ENCODE peak calls at places on chromosomes 11 and 22, in six cellular contexts. One of them, this sample, is unnamed.
A peak's percentile ranks its signal among the peaks of the same experiment; 100 is the strongest.

GRCh38 chr11:73177380-73178091 is 35.4 kb upstream of the FCHSD2 start:
- DNase-seq in HepG2: peak; percentile 88
- DNase-seq in A549: no peak
- DNase-seq in GM12878: no peak
- DNase-seq in endothelial cell of umbilical vein: peak; percentile 94
- DNase-seq in K562: no peak
- DNase-seq in this sample: no peak

GRCh38 chr11:118106789-118107335 is 20.1 kb upstream of the SMIM35 start:
- DNase-seq in HepG2: no peak
- DNase-seq in A549: peak; percentile 16
- DNase-seq in GM12878: no peak
- DNase-seq in endothelial cell of umbilical vein: no peak
- DNase-seq in K562: no peak
- DNase-seq in this sample: no peak

GRCh38 chr22:30186535-30186934 is 60.0 kb downstream of the LIF start:
- DNase-seq in HepG2: peak; percentile 58
- DNase-seq in A549: peak; percentile 36
- DNase-seq in GM12878: no peak
- DNase-seq in endothelial cell of umbilical vein: no peak
- DNase-seq in K562: no peak
- DNase-seq in this sample: no peak

GRCh38 chr11:13298765-13299164 is 21.2 kb downstream of the BMAL1 start:
- DNase-seq in HepG2: no peak
- DNase-seq in A549: no peak
- DNase-seq in GM12878: no peak
- DNase-seq in endothelial cell of umbilical vein: no peak
- DNase-seq in K562: no peak
- DNase-seq in this sample: no peak

GRCh38 chr11:47270331-47271271 is 668 bp downstream of the MADD start:
- DNase-seq in HepG2: peak; percentile 49
- DNase-seq in A549: peak; percentile 57
- DNase-seq in GM12878: no peak
- DNase-seq in endothelial cell of umbilical vein: peak; percentile 26
- DNase-seq in K562: peak; percentile 79
- DNase-seq in this sample: peak; percentile 63

GRCh38 chr22:43388420-43388851 is 23.4 kb upstream of the MPPED1 start:
- DNase-seq in HepG2: peak; percentile 55
- DNase-seq in A549: peak; percentile 69
- DNase-seq in GM12878: no peak
- DNase-seq in endothelial cell of umbilical vein: peak; percentile 54
- DNase-seq in K562: peak; percentile 62
- DNase-seq in this sample: peak; percentile 78

GRCh38 chr11:44556735-44557409 is 8.6 kb upstream of the CD82 start:
- DNase-seq in HepG2: peak; percentile 41
- DNase-seq in A549: peak; percentile 64
- DNase-seq in GM12878: peak; percentile 47
- DNase-seq in endothelial cell of umbilical vein: peak; percentile 61
- DNase-seq in K562: peak; percentile 78
- DNase-seq in this sample: peak; percentile 67

GRCh38 chr11:101912823-101913284 is 2.0 kb upstream of the CEP126 start:
- DNase-seq in HepG2: peak; percentile 45
- DNase-seq in A549: peak; percentile 68
- DNase-seq in GM12878: no peak
- DNase-seq in endothelial cell of umbilical vein: peak; percentile 97
- DNase-seq in K562: no peak
- DNase-seq in this sample: no peak

GRCh38 chr11:110147965-110148709 is 54.9 kb downstream of the ZC3H12C start:
- DNase-seq in HepG2: no peak
- DNase-seq in A549: peak; percentile 51
- DNase-seq in GM12878: no peak
- DNase-seq in endothelial cell of umbilical vein: peak; percentile 52
- DNase-seq in K562: no peak
- DNase-seq in this sample: no peak

GRCh38 chr11:75523189-75523588 is 2.6 kb downstream of the GDPD5 start:
- DNase-seq in HepG2: no peak
- DNase-seq in A549: no peak
- DNase-seq in GM12878: no peak
- DNase-seq in endothelial cell of umbilical vein: no peak
- DNase-seq in K562: no peak
- DNase-seq in this sample: no peak

GRCh38 chr11:18285841-18286240 is 19.8 kb downstream of the SAA1 start:
- DNase-seq in HepG2: no peak
- DNase-seq in A549: no peak
- DNase-seq in GM12878: no peak
- DNase-seq in endothelial cell of umbilical vein: no peak
- DNase-seq in K562: no peak
- DNase-seq in this sample: no peak

GRCh38 chr22:46515208-46516111 is 22.0 kb downstream of the CELSR1 start:
- DNase-seq in HepG2: no peak
- DNase-seq in A549: no peak
- DNase-seq in GM12878: no peak
- DNase-seq in endothelial cell of umbilical vein: no peak
- DNase-seq in K562: no peak
- DNase-seq in this sample: no peak

GRCh38 chr11:119726585-119727522 is 2.1 kb downstream of the NECTIN1 start:
- DNase-seq in HepG2: no peak
- DNase-seq in A549: no peak
- DNase-seq in GM12878: no peak
- DNase-seq in endothelial cell of umbilical vein: no peak
- DNase-seq in K562: no peak
- DNase-seq in this sample: no peak

GRCh38 chr11:22539851-22540376 is 85.7 kb downstream of the FANCF start:
- DNase-seq in HepG2: peak; percentile 9
- DNase-seq in A549: no peak
- DNase-seq in GM12878: no peak
- DNase-seq in endothelial cell of umbilical vein: peak; percentile 29
- DNase-seq in K562: no peak
- DNase-seq in this sample: peak; percentile 3

GRCh38 chr11:110128161-110128560 is 35.0 kb downstream of the ZC3H12C start:
- DNase-seq in HepG2: no peak
- DNase-seq in A549: no peak
- DNase-seq in GM12878: no peak
- DNase-seq in endothelial cell of umbilical vein: no peak
- DNase-seq in K562: no peak
- DNase-seq in this sample: no peak

GRCh38 chr11:123740787-123741158 is 687 bp downstream of the ZNF202 start:
- DNase-seq in HepG2: no peak
- DNase-seq in A549: no peak
- DNase-seq in GM12878: no peak
- DNase-seq in endothelial cell of umbilical vein: no peak
- DNase-seq in K562: peak; percentile 27
- DNase-seq in this sample: no peak

GRCh38 chr11:67307545-67308001 is 4.2 kb downstream of the SSH3 start:
- DNase-seq in HepG2: no peak
- DNase-seq in A549: no peak
- DNase-seq in GM12878: no peak
- DNase-seq in endothelial cell of umbilical vein: no peak
- DNase-seq in K562: no peak
- DNase-seq in this sample: no peak

GRCh38 chr22:26756675-26757293 is 99.4 kb downstream of the MIAT start:
- DNase-seq in HepG2: no peak
- DNase-seq in A549: no peak
- DNase-seq in GM12878: no peak
- DNase-seq in endothelial cell of umbilical vein: peak; percentile 46
- DNase-seq in K562: peak; percentile 57
- DNase-seq in this sample: peak; percentile 38
- H3K4me3 ChIP-seq in HepG2: no peak overlapping the region
- H3K4me3 ChIP-seq in A549: no peak overlapping the region
- H3K4me3 ChIP-seq in GM12878: no peak overlapping the region
- H3K4me3 ChIP-seq in endothelial cell of umbilical vein: no peak overlapping the region
- H3K4me3 ChIP-seq in K562: no peak overlapping the region
- H3K4me3 ChIP-seq in this sample: no peak overlapping the region

GRCh38 chr11:620935-621814 is 3.6 kb downstream of the CDHR5 start:
- DNase-seq in HepG2: no peak
- DNase-seq in A549: no peak
- DNase-seq in GM12878: no peak
- DNase-seq in endothelial cell of umbilical vein: no peak
- DNase-seq in K562: no peak
- DNase-seq in this sample: no peak
- TF ChIP-seq MYC in HepG2: no peak
- TF ChIP-seq MYC in A549: no peak
- TF ChIP-seq MYC in GM12878: no peak
- TF ChIP-seq MYC in endothelial cell of umbilical vein: no peak
- TF ChIP-seq MYC in K562: no peak
- TF ChIP-seq MYC in this sample: no peak

GRCh38 chr11:72084960-72085359 is 4.3 kb downstream of the LRRC51 start:
- DNase-seq in HepG2: no peak
- DNase-seq in A549: no peak
- DNase-seq in GM12878: no peak
- DNase-seq in endothelial cell of umbilical vein: no peak
- DNase-seq in K562: no peak
- DNase-seq in this sample: no peak

GRCh38 chr11:72081856-72082255 is 1.2 kb downstream of the LRRC51 start:
- DNase-seq in HepG2: no peak
- DNase-seq in A549: no peak
- DNase-seq in GM12878: no peak
- DNase-seq in endothelial cell of umbilical vein: no peak
- DNase-seq in K562: no peak
- DNase-seq in this sample: no peak

GRCh38 chr11:72081184-72081644 is 564 bp downstream of the LRRC51 start:
- DNase-seq in HepG2: no peak
- DNase-seq in A549: no peak
- DNase-seq in GM12878: no peak
- DNase-seq in endothelial cell of umbilical vein: no peak
- DNase-seq in K562: no peak
- DNase-seq in this sample: no peak

GRCh38 chr11:72084076-72084475 is 3.4 kb downstream of the LRRC51 start:
- DNase-seq in HepG2: no peak
- DNase-seq in A549: no peak
- DNase-seq in GM12878: no peak
- DNase-seq in endothelial cell of umbilical vein: no peak
- DNase-seq in K562: no peak
- DNase-seq in this sample: no peak

DNA sequence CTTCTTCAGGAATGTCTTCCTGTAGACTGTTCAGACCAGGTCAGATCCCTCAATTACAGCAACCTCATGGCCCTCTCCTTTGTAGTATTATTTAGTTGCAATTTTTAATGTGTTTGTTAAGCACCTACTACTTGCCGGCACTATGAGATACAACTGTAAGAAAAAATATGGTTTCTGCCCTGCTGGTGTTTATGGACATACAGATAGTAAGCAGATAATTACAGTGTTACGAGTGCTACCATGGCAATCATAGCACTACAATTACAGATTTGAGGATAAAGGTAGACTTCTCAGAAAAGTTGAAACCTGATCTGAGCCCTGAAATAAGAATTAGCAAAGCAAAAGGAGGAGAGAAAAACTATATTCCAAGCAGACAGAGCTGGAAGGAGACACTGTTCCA is 2.8 kb downstream of the LRRC51 start:
- DNase-seq in HepG2: no peak
- DNase-seq in A549: no peak
- DNase-seq in GM12878: no peak
- DNase-seq in endothelial cell of umbilical vein: no peak
- DNase-seq in K562: no peak
- DNase-seq in this sample: no peak
- TF ChIP-seq POLR2A in HepG2: no peak
- TF ChIP-seq POLR2A in A549: no peak
- TF ChIP-seq POLR2A in GM12878: no peak
- TF ChIP-seq POLR2A in endothelial cell of umbilical vein: no peak
- TF ChIP-seq POLR2A in K562: no peak
- TF ChIP-seq POLR2A in this sample: no peak

DNA sequence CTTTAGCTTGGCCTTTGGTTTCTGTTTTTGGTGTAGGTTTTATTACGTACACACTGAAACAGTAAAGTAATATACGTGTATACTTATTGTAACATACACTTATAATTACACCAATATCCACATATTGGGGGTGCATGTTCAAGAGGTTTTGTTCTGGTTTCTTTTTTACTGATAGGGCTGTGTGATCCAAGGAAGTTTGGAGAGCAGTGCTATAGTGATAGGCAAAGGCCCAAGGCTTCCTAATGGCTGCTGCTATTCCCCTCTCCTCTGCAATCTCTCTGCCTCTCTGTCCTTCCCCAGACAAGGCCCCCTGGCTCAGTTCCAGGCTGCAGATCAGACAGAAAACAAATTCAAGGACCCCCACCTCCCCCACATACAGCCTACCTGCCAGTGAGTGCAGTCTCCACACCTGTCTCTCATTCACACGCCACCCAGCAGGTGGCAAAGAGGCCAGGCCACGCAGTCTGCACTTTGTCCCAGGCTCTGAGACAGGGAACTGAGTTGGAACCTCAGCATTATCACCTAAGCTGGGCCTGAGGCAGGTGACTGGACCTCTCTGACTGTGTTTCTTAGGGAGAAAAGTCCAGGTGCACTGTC is 15.1 kb downstream of the TMEM184B start:
- DNase-seq in HepG2: no peak
- DNase-seq in A549: no peak
- DNase-seq in GM12878: no peak
- DNase-seq in endothelial cell of umbilical vein: no peak
- DNase-seq in K562: no peak
- DNase-seq in this sample: no peak
- H3K4me3 ChIP-seq in HepG2: no peak overlapping the region
- H3K4me3 ChIP-seq in A549: no peak overlapping the region
- H3K4me3 ChIP-seq in GM12878: no peak overlapping the region
- H3K4me3 ChIP-seq in endothelial cell of umbilical vein: no peak overlapping the region
- H3K4me3 ChIP-seq in K562: no peak overlapping the region
- H3K4me3 ChIP-seq in this sample: no peak overlapping the region

GRCh38 chr11:398826-399225 is 4.8 kb downstream of the PKP3 start:
- DNase-seq in HepG2: no peak
- DNase-seq in A549: peak; percentile 56
- DNase-seq in GM12878: no peak
- DNase-seq in endothelial cell of umbilical vein: no peak
- DNase-seq in K562: no peak
- DNase-seq in this sample: no peak
- TF ChIP-seq MYC in HepG2: no peak
- TF ChIP-seq MYC in A549: no peak
- TF ChIP-seq MYC in GM12878: no peak
- TF ChIP-seq MYC in endothelial cell of umbilical vein: no peak
- TF ChIP-seq MYC in K562: no peak
- TF ChIP-seq MYC in this sample: no peak

DNA sequence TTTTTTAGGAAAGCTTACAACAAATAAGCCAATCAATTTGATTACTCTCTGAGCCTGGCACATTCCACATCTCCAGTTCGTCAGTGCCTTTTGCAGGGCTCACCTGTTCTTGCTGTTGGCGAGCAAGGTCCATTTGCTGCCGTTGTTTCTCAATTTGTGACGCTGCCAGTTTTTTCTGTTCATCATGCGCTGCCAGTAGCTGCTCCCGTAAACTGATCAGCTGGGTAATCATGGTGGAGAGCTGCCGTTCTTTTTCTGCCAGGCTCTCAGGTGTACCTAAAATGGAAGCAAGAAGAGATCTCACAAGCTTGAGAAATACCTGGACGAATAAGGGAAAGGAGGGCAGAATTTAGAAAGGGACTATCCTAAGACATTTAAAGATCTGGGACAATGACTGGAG is 169.7 kb downstream of the SOX6 start:
- DNase-seq in HepG2: no peak
- DNase-seq in A549: no peak
- DNase-seq in GM12878: no peak
- DNase-seq in endothelial cell of umbilical vein: no peak
- DNase-seq in K562: no peak
- DNase-seq in this sample: no peak
- TF ChIP-seq POLR2A in HepG2: no peak
- TF ChIP-seq POLR2A in A549: no peak
- TF ChIP-seq POLR2A in GM12878: no peak
- TF ChIP-seq POLR2A in endothelial cell of umbilical vein: no peak
- TF ChIP-seq POLR2A in K562: no peak
- TF ChIP-seq POLR2A in this sample: no peak